ENCODE peak calls at places on chromosomes 11 and 22, in five cellular contexts. R is H1, H is H9, P is neuronal stem cell, A is trophoblast cell. N is an unnamed sample.
A peak's percentile ranks its signal among the peaks of the same experiment; 100 is the strongest.

GRCh38 chr22:23126165-23127054 is 15.4 kb downstream of the RSPH14 start:
- DNase-seq in R (no peak), H (no peak), P (no peak), A (no peak), N (no peak)

GRCh38 chr11:77046060-77046501 is 11.9 kb downstream of the B3GNT6 start:
- DNase-seq in R (no peak), H (peak; percentile 78), P (peak; percentile 56), A (no peak), N (peak; percentile 33)

GRCh38 chr11:100855466-100856067 is 168.5 kb downstream of the ARHGAP42 start:
- DNase-seq in R (no peak), H (no peak), P (no peak), A (no peak), N (peak; percentile 66)

GRCh38 chr11:65814131-65814959 is 19.4 kb upstream of the SNX32 start:
- DNase-seq in R (no peak), H (no peak), P (no peak), A (peak; percentile 89), N (no peak)

GRCh38 chr22:42873361-42873760 is 16.3 kb upstream of the ARFGAP3 start:
- DNase-seq in R (no peak), H (no peak), P (no peak), A (no peak), N (no peak)

GRCh38 chr11:3030289-3031070 is 26.7 kb downstream of the CARS1 start:
- DNase-seq in R (no peak), H (no peak), P (no peak), A (no peak), N (no peak)

GRCh38 chr11:4118107-4118506 is 23.5 kb downstream of the RRM1 start:
- DNase-seq in R (no peak), H (no peak), P (no peak), A (no peak), N (peak; percentile 21)

GRCh38 chr11:59706518-59707285 is 6.9 kb downstream of the OR10V1 start:
- DNase-seq in R (no peak), H (no peak), P (no peak), A (peak; percentile 87), N (peak; percentile 70)

GRCh38 chr22:44020981-44021380 is 3.1 kb upstream of the PARVB start:
- DNase-seq in R (no peak), H (no peak), P (no peak), A (no peak), N (no peak)

GRCh38 chr11:3158131-3158591 is 6.9 kb downstream of the OSBPL5 start:
- DNase-seq in R (no peak), H (no peak), P (no peak), A (no peak), N (no peak)

GRCh38 chr11:71998649-71999310 is at the start of gene IL18BP:
- DNase-seq in R (no peak), H (no peak), P (no peak), A (no peak), N (no peak)

GRCh38 chr22:24410110-24410856 is 17.1 kb upstream of the ADORA2A start:
- DNase-seq in R (no peak), H (no peak), P (no peak), A (no peak), N (peak; percentile 67)

GRCh38 chr11:66686801-66687750 is 9.4 kb upstream of the RBM4B start:
- DNase-seq in R (no peak), H (no peak), P (no peak), A (peak; percentile 19), N (no peak)

GRCh38 chr22:37169947-37170688 is 17.9 kb downstream of the C1QTNF6 start:
- DNase-seq in R (no peak), H (no peak), P (no peak), A (no peak), N (no peak)

GRCh38 chr11:71446942-71447688 is 1.1 kb downstream of the DHCR7 start:
- DNase-seq in R (no peak), H (no peak), P (no peak), A (no peak), N (peak; percentile 90)

GRCh38 chr11:63919267-63920125 is 2.5 kb upstream of the RCOR2 start:
- DNase-seq in R (peak; percentile 96), H (peak; percentile 96), P (peak; percentile 84), A (peak; percentile 58), N (peak; percentile 49)

GRCh38 chr11:96008161-96008560 is 84.3 kb upstream of the MTMR2 start:
- DNase-seq in R (no peak), H (no peak), P (no peak), A (no peak), N (peak; percentile 90)

GRCh38 chr22:24514241-24515024 is 19.3 kb downstream of the UPB1 start:
- DNase-seq in R (no peak), H (no peak), P (no peak), A (no peak), N (no peak)

GRCh38 chr22:29040385-29041275 is 21.0 kb downstream of the C22orf31 start:
- DNase-seq in R (no peak), H (peak; percentile 62), P (peak; percentile 62), A (peak; percentile 62), N (peak; percentile 89)

GRCh38 chr22:49008682-49009235 is 818.9 kb downstream of the BRD1 start:
- DNase-seq in R (no peak), H (peak; percentile 14), P (no peak), A (no peak), N (no peak)
- H3K9me3 ChIP-seq in R (no peaks in the 10 kb centered on the region), H (no peaks in the 10 kb centered on the region), P (no peaks in the 10 kb centered on the region), A (peaks cover 11% of the 10 kb centered on the region), N (no peaks in the 10 kb centered on the region)

GRCh38 chr22:49081926-49082325 is 745.7 kb downstream of the BRD1 start:
- DNase-seq in R (no peak), H (no peak), P (no peak), A (no peak), N (no peak)
- H3K23ac ChIP-seq in R (no peak overlapping the region), H (no peak overlapping the region), P (no peak overlapping the region), A (no peak overlapping the region), N (no peak overlapping the region)

DNA sequence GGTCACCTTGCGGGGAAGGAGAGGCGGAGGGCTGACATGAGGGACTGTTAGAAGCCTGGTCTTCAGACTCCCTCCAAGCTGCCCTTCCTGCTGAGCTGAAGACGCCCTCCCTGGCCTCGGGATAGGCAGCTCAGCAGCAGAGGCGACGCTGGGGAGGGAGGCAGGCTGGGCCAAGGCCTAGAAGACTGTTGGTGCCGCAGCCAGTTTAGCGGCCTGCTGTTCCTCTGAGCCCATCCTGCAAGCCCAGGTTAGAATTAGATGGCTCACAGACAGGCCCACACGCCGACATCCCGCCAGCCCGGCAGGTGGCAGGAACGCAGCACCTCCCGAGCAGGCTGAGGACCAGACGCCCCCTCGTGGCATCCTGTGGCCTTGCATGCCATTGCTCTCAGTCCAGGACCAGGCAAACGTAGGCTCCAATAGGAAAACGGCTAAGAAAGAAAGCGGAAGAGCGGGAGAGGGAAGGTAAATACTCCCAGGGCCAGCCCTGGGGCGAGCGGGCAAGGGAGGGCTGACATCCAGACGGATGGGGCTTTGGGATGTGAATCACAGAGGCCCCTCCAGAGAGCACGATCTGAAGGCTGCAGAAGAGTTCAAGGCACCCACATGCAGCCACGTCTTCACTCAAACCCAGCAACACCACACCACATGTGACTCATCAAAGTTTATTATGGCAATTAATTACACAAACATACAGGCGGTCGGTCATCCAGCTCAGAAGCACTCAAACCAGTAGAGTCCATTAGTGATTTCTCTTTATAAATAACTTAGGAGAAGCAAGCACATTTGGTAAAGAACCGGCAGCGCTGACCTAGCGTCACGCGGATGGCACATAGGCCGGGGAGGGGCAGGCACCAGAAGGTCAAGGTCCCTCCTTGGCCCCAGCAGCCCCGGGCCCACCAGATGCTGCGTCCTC is 27.6 kb downstream of the CD5 start:
- DNase-seq in R (peak; percentile 91), H (peak; percentile 97), P (peak; percentile 85), A (peak; percentile 87), N (peak; percentile 97)
- H2BK12ac ChIP-seq in R (no peak overlapping the region), H (no peak overlapping the region), P (no peak overlapping the region), A (no peak overlapping the region), N (no peak overlapping the region)

GRCh38 chr22:47014946-47015345 is 252.5 kb downstream of the TBC1D22A start:
- DNase-seq in R (no peak), H (no peak), P (no peak), A (no peak), N (no peak)

GRCh38 chr22:47017245-47017644 is 254.8 kb downstream of the TBC1D22A start:
- DNase-seq in R (no peak), H (no peak), P (no peak), A (no peak), N (no peak)

GRCh38 chr22:47018010-47018910 is 255.8 kb downstream of the TBC1D22A start:
- DNase-seq in R (no peak), H (no peak), P (no peak), A (no peak), N (no peak)

GRCh38 chr22:47015589-47016178 is 253.2 kb downstream of the TBC1D22A start:
- DNase-seq in R (no peak), H (no peak), P (no peak), A (no peak), N (no peak)

DNA sequence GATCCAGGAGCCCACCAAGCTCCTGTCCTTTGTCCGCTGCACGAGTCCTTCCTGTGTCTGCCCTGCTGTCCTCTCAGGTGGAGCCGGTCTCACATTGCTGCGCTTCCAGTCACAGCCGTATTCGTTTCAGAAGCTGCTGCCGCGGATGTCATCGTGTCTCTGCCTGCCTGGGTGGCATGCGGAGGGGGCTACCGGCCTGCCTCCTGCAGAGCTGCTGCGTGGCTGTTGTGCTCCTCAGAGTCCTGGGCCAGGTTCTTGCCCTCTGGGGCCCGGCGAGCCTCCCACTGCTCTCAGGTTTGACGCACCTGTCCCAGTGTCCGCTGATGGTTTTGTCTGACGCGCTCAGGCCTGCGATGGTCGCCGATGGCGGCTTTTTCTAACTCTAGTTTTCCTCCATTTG is 254.2 kb downstream of the TBC1D22A start:
- DNase-seq in R (no peak), H (no peak), P (no peak), A (no peak), N (no peak)
- H3K9me3 ChIP-seq in R (peaks cover 10% of the 10 kb centered on the region), H (no peaks in the 10 kb centered on the region), P (peaks cover 5% of the 10 kb centered on the region), A (peaks cover 12% of the 10 kb centered on the region), N (no peaks in the 10 kb centered on the region)